ENCODE peak calls at places on chromosomes 1 and 21, in four cellular contexts. S is HepG2, E is K562, Q is GM12878. D is an unnamed sample.

GRCh38 chr1:43008425-43009108 is 49.9 kb upstream of the SLC2A1 start:
- DNase-seq in S (peak), Q (no peak), E (no peak), D (peak)

GRCh38 chr1:53298163-53298685 is 29.6 kb downstream of the LRP8 start:
- DNase-seq in E (no peak), Q (no peak), S (no peak), D (no peak)

GRCh38 chr1:58515794-58516401 is 30.6 kb downstream of the OMA1 start:
- DNase-seq in S (peak), E (peak), Q (peak), D (no peak)

GRCh38 chr1:25565188-25565591 is 21.8 kb downstream of the LDLRAP1 start:
- DNase-seq in Q (no peak), E (no peak), S (no peak), D (no peak)

GRCh38 chr21:38311765-38312164 is 55.0 kb downstream of the KCNJ15 start:
- DNase-seq in S (no peak), Q (no peak), E (no peak), D (no peak)

GRCh38 chr21:29334717-29335428 is 36.2 kb downstream of the BACH1 start:
- DNase-seq in E (no peak), Q (no peak), S (no peak), D (no peak)

GRCh38 chr1:222911866-222912265 is 97.0 kb downstream of the DISP1 start:
- DNase-seq in S (no peak), Q (no peak), E (no peak), D (no peak)

GRCh38 chr1:183735069-183735860 is 69.7 kb upstream of the RGL1 start:
- DNase-seq in Q (no peak), E (no peak), S (no peak), D (no peak)

GRCh38 chr1:226046240-226046639 is 16.3 kb upstream of the H3-3A start:
- DNase-seq in E (no peak), S (peak), Q (no peak), D (no peak)

GRCh38 chr1:27968692-27969091 is 8.9 kb downstream of the XKR8 start:
- DNase-seq in E (no peak), S (no peak), Q (no peak), D (no peak)

GRCh38 chr1:170931650-170932049 is 3.7 kb upstream of the MROH9 start:
- DNase-seq in E (no peak), Q (no peak), S (no peak), D (no peak)

GRCh38 chr1:55195523-55196233 is 19.5 kb downstream of the USP24 start:
- DNase-seq in Q (no peak), S (no peak), E (no peak), D (no peak)

GRCh38 chr21:33892853-33893252 is 22.8 kb downstream of the ATP5PO start:
- DNase-seq in Q (no peak), E (peak), S (peak), D (peak)

GRCh38 chr1:219184337-219184736 is 10.7 kb downstream of the LYPLAL1 start:
- DNase-seq in E (no peak), S (no peak), Q (no peak), D (no peak)

DNA sequence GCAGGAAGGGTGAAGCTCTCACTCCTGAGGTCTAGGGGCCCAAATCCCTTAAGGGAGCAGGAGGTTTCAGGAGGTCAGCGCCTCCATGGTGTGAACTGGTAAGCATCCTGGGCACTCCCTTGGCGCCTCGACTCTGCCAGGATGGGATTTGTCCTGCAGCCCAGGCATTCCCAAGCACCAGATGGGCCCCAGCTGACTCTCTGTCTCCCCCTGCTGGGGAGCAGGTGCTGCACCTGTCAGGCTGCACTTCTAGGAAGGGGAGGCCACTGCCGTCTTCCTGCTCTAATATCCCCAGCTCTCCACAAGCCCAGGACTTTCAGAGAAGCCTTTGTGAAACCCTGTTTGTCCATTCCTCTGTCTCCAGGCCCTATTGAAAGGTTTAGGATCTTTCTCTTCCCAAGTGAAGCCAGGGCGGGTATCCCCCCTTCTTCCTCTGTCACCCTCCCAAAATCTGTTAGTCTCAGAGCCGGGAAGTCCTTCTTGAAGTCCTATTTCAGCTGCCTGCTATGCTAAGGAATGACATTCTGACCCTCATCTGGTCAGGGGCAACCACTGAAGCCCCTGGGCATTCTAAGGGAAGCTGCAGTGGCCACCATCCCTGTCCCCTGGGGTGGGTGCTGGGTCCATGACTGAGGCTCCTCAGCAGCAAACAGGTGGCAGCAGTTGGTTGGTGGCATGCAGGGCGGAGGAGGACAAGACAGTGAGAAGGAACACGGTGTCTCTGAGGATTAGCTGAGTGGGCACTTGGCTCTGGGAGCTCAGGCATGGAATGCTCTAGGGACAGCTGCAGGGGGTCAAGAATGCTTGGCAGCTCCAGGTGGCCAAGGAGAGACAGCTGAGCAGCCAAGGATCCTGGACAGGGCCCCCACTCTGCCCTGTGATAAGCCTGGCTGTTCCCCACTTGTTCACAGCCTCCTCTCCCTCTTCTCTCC is 3.2 kb downstream of the MYBPH start:
- DNase-seq in S (peak), E (peak), Q (no peak), D (peak)
- TF ChIP-seq CREB1 in S (no peak), E (no peak), Q (no peak), D (no peak)

DNA sequence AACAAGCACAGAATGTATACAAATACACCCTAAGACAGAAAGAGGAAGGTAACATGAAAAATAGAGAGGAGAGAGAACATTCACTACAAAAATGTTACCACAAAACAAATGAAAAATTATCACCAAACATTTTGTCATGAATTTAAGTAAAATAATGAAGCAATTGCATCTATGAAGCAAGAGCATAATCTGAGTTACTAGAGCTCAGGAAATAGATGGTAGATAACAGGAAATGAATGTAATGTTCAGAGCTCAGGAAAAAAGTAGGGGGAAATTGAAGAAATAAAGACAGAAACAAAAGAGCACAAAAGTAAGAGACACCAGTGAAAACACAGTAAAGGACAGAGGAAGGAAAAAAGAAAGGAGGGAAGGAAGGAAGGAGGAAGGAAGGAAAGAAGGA is 19.4 kb downstream of the SEC16B start:
- DNase-seq in S (no peak), Q (no peak), E (no peak), D (no peak)
- TF ChIP-seq ETV6 in S (no peak), Q (no peak), E (no peak), D (no peak)

GRCh38 chr1:197917553-197917812 is 311 bp downstream of the LHX9 start:
- DNase-seq in E (no peak), S (no peak), Q (no peak), D (no peak)

GRCh38 chr1:197915797-197916686 is 1.1 kb upstream of the LHX9 start:
- DNase-seq in E (no peak), Q (no peak), S (peak), D (peak)

GRCh38 chr1:197918815-197919522 is 1.8 kb downstream of the LHX9 start:
- DNase-seq in S (no peak), Q (no peak), E (no peak), D (no peak)

GRCh38 chr1:197919523-197920301 is 2.5 kb downstream of the LHX9 start:
- DNase-seq in E (no peak), S (no peak), Q (no peak), D (no peak)

DNA sequence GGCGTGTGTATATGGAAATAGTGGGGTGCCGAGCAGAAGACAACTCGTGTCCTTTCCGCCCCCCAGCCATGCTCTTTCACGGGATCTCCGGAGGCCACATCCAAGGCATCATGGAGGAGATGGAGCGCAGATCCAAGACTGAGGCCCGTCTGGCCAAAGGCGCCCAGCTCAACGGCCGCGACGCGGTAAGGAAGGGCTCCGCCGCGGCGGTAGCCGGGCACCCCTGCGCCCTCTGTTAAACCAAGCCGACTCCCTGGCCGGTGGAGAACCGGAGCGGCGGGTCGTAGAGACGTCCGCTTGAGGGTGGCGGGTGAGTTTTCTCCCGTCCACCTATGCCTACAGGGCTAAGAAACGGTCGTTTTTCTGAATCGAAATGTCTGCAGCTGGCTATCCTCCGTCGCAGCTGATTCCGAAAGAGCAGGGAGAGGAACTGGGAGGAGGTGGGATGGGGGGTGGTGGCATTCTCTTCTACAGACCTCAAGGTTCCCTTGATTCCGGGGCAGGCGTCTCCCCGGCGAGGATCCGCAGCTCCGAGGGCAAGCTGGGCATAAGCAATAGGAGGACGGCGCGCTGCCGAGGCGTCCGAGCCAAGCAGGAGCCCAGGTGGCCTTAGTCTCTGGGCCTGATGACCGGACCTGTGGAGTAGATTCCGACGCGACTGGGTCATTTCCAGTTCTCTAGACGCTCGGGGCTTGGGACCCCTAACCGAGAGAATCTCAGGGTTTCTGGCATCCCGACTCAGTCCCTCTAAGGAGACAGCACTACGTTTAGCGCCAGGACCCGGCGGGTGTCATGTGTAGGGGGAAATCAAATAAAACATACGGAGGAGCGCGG is 858 bp downstream of the LHX9 start:
- DNase-seq in E (no peak), Q (no peak), S (no peak), D (no peak)
- TF ChIP-seq CREB1 in E (no peak), Q (no peak), S (no peak), D (no peak)

GRCh38 chr21:37006521-37007291 is at the start of gene RIPPLY3:
- DNase-seq in E (no peak), Q (no peak), S (no peak), D (peak)
- TF ChIP-seq ETV6 in E (no peak), Q (no peak), S (no peak), D (no peak)

DNA sequence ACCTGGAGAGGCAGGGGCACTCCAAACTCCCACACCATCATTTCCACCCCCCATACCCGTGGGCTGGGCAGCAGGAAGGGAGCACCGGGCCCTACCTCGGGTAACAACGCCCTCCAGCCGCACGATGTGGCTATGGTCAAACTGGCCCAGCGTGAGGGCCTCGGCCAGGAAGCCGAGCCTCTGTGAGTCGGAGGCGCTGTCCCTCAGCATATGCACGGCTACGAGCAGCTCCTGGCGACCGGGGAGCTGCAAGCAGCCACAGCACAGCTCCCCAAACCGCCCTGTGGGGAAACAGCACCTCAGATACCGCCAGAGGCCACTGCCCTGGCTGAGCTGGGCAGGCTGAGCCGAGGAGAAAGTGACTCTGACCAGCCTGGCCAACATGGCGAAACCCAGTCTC is 29.2 kb downstream of the CDCA8 start:
- DNase-seq in E (no peak), Q (no peak), S (no peak), D (peak)
- TF ChIP-seq CREB1 in E (no peak), Q (no peak), S (no peak), D (no peak)